ENCODE peak calls at places on chromosomes 13 and 19, in four cellular contexts. D, C, I and O are unnamed samples.

GRCh38 chr19:2273356-2274184 is 8.4 kb downstream of the PEAK3 start:
- DNase-seq in C (peak), I (peak), D (peak), O (no peak)

GRCh38 chr13:97220151-97220900 is 1.8 kb upstream of the MBNL2 start:
- DNase-seq in I (no peak), D (no peak), C (no peak), O (no peak)

GRCh38 chr19:40827386-40828247 is 22.6 kb downstream of the CYP2A6 start:
- DNase-seq in D (no peak), C (no peak), I (no peak), O (no peak)

GRCh38 chr19:7456964-7457541 is 31.8 kb downstream of the PEX11G start:
- DNase-seq in D (no peak), I (peak), C (no peak), O (no peak)

GRCh38 chr13:36880961-36881360 is 39.1 kb downstream of the SMAD9 start:
- DNase-seq in D (no peak), C (no peak), I (no peak), O (no peak)

GRCh38 chr13:111901301-111901905 is 165.5 kb upstream of the SOX1 start:
- DNase-seq in D (no peak), I (no peak), C (no peak), O (no peak)

GRCh38 chr13:19519049-19519448 is 42.3 kb downstream of the TPTE2 start:
- DNase-seq in D (no peak), C (no peak), I (no peak), O (no peak)

GRCh38 chr13:27408074-27408473 is 16.3 kb upstream of the GTF3A start:
- DNase-seq in I (no peak), C (no peak), D (no peak), O (no peak)

GRCh38 chr19:7985481-7985911 is 19.9 kb downstream of the ELAVL1 start:
- DNase-seq in D (no peak), I (no peak), C (no peak), O (no peak)

GRCh38 chr13:80038371-80038770 is 302.6 kb downstream of the SPRY2 start:
- DNase-seq in I (no peak), C (no peak), D (no peak), O (no peak)

GRCh38 chr13:73141292-73141771 is 82.5 kb downstream of the KLF5 start:
- DNase-seq in C (no peak), I (no peak), D (no peak), O (no peak)

GRCh38 chr19:926595-927043 is 784 bp downstream of the ARID3A start:
- DNase-seq in I (no peak), D (no peak), C (no peak), O (no peak)

GRCh38 chr13:76723551-76724232 is 162.5 kb downstream of the KCTD12 start:
- DNase-seq in C (peak), I (no peak), D (no peak), O (peak)

GRCh38 chr13:49690133-49690989 is 925 bp downstream of the EBPL start:
- DNase-seq in D (no peak), I (no peak), C (peak), O (no peak)

GRCh38 chr19:15285896-15286591 is 46.3 kb downstream of the BRD4 start:
- DNase-seq in I (no peak), C (no peak), D (no peak), O (no peak)

GRCh38 chr13:52833261-52833660 is 15.2 kb downstream of the PCDH8 start:
- DNase-seq in C (no peak), D (no peak), I (no peak), O (no peak)

GRCh38 chr13:113059891-113060290 is 45.7 kb upstream of the F7 start:
- DNase-seq in I (no peak), D (no peak), C (no peak), O (no peak)

GRCh38 chr13:49208619-49209018 is 11.5 kb upstream of the MLNR start:
- DNase-seq in D (no peak), C (no peak), I (no peak), O (no peak)

GRCh38 chr19:50332264-50333038 is 3.3 kb upstream of the KCNC3 start:
- DNase-seq in C (no peak), D (peak), I (no peak), O (no peak)

GRCh38 chr13:25421602-25422001 is 49.8 kb downstream of the ATP8A2 start:
- DNase-seq in C (no peak), D (no peak), I (no peak), O (no peak)

GRCh38 chr13:85473144-85473543 is 326.1 kb downstream of the SLITRK6 start:
- DNase-seq in I (no peak), D (no peak), C (no peak), O (no peak)

GRCh38 chr19:42850981-42851717 is 28.4 kb downstream of the PSG1 start:
- DNase-seq in I (peak), C (peak), D (no peak), O (peak)

GRCh38 chr13:32019612-32020233 is 11.9 kb upstream of the FRY start:
- DNase-seq in C (peak), D (peak), I (peak), O (no peak)

GRCh38 chr19:35712910-35713845 is 4.6 kb upstream of the KMT2B start:
- DNase-seq in C (no peak), I (no peak), D (no peak), O (no peak)

GRCh38 chr13:98563071-98563470 is 13.8 kb downstream of the STK24 start:
- DNase-seq in I (no peak), C (no peak), D (no peak), O (no peak)

GRCh38 chr19:50835785-50836542 is 2.6 kb upstream of the KLK15 start:
- DNase-seq in D (peak), C (peak), I (peak), O (no peak)

GRCh38 chr19:41691268-41691970 is 3.3 kb upstream of the CEACAM7 start:
- DNase-seq in C (no peak), I (no peak), D (no peak), O (no peak)

GRCh38 chr13:70816853-70817252 is 708.6 kb upstream of the KLHL1 start:
- DNase-seq in D (no peak), I (no peak), C (no peak), O (no peak)

GRCh38 chr19:51123381-51124186 is 1.1 kb upstream of the SIGLEC9 start:
- DNase-seq in D (no peak), C (no peak), I (no peak), O (no peak)

GRCh38 chr13:45352031-45352430 is 11.0 kb upstream of the TPT1 start:
- DNase-seq in D (no peak), I (no peak), C (no peak), O (no peak)
- TF ChIP-seq CTCF in D (no peak), I (no peak), C (no peak), O (no peak)

GRCh38 chr13:96216543-96216942 is 126.6 kb downstream of the HS6ST3 start:
- DNase-seq in I (no peak), D (no peak), C (no peak), O (no peak)
- TF ChIP-seq CTCF in I (peak), D (no peak), C (no peak), O (no peak)

DNA sequence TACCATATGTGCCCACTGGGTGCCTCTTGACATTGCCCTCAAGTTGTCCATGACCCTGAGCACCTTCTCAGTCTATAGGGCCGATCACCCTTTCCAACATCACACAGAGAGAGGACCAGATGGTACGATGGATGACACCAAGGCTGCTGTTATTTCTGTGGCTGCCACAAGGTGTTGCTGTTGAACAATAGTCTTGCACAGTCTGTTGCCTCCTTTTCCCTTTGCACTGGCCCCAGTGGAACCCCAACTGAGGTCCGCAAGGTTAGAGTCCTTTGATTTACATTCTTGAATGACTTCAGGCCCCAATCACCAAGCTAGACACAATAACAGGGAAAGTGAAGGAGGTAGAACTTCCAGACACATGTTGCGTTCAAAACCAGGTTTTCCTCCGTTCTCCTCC is 52.0 kb downstream of the TINCR start:
- DNase-seq in D (no peak), C (no peak), I (no peak), O (no peak)
- TF ChIP-seq CTCF in D (peak), C (peak), I (peak), O (no peak)

GRCh38 chr19:46077815-46078167 is 37.0 kb upstream of the IGFL4 start:
- DNase-seq in I (no peak), D (no peak), C (no peak), O (no peak)
- TF ChIP-seq CTCF in I (no peak), D (peak), C (peak), O (no peak)